ENCODE peak calls at places on chromosomes 7 and 10, in eight cellular contexts. P, S, A, U, Q, J, G and H are unnamed samples.

GRCh38 chr7:95470452-95470851 is 15.3 kb upstream of the ASB4 start:
- DNase-seq in Q (peak; percentile 29), J (no peak), G (no peak), U (no peak), P (no peak), A (no peak), S (no peak), H (peak; percentile 45)

GRCh38 chr7:126700807-126701604 is 551.7 kb downstream of the GRM8 start:
- DNase-seq in Q (peak; percentile 88), S (peak; percentile 65), U (no peak), P (peak; percentile 92), J (peak; percentile 48), G (peak; percentile 44), A (peak; percentile 81), H (peak; percentile 60)

GRCh38 chr10:86226801-86227201 is 139.8 kb downstream of the GRID1 start:
- DNase-seq in P (peak; percentile 24), G (no peak), S (no peak), Q (no peak), J (no peak), A (no peak), U (no peak), H (no peak)

GRCh38 chr10:78438094-78438906 is 404.6 kb downstream of the RPS24 start:
- DNase-seq in A (no peak), U (no peak), J (no peak), S (no peak), P (peak; percentile 3), G (no peak), Q (no peak), H (no peak)

GRCh38 chr10:100715445-100716385 is 29.7 kb upstream of the PAX2 start:
- DNase-seq in S (no peak), A (no peak), U (no peak), J (no peak), G (no peak), Q (no peak), P (no peak), H (no peak)

GRCh38 chr7:80087051-80087767 is 47.4 kb upstream of the GNAI1 start:
- DNase-seq in U (no peak), G (peak; percentile 65), S (no peak), Q (peak; percentile 77), A (no peak), J (no peak), P (no peak), H (no peak)

GRCh38 chr10:101261702-101262101 is 32.4 kb upstream of the LBX1 start:
- DNase-seq in P (no peak), S (no peak), J (no peak), U (no peak), Q (no peak), G (no peak), A (no peak), H (no peak)

GRCh38 chr7:19713676-19714075 is 4.8 kb upstream of the POLR1F start:
- DNase-seq in J (no peak), Q (peak; percentile 47), U (no peak), A (no peak), P (peak; percentile 66), S (no peak), G (peak; percentile 80), H (no peak)

GRCh38 chr10:29635711-29636144 is 957 bp upstream of the SVIL start:
- DNase-seq in P (no peak), J (no peak), Q (no peak), U (no peak), S (no peak), A (no peak), G (peak; percentile 56), H (no peak)

GRCh38 chr7:83413831-83414230 is 235.1 kb downstream of the SEMA3E start:
- DNase-seq in G (no peak), Q (no peak), S (no peak), P (no peak), U (no peak), A (no peak), J (no peak), H (no peak)

GRCh38 chr10:85319826-85320225 is 991.4 kb downstream of the CCSER2 start:
- DNase-seq in P (no peak), G (no peak), Q (no peak), A (no peak), U (no peak), J (no peak), S (no peak), H (no peak)

GRCh38 chr10:109191823-109192222 is 731.5 kb downstream of the XPNPEP1 start:
- DNase-seq in U (no peak), A (no peak), J (no peak), Q (no peak), S (no peak), G (no peak), P (no peak), H (no peak)

GRCh38 chr10:97131702-97132101 is 54.1 kb downstream of the SLIT1 start:
- DNase-seq in J (no peak), U (no peak), G (peak; percentile 48), P (no peak), S (no peak), A (no peak), Q (no peak), H (no peak)

GRCh38 chr7:114700267-114700666 is 221.6 kb upstream of the MDFIC start:
- DNase-seq in U (no peak), P (no peak), A (no peak), J (no peak), G (no peak), S (no peak), Q (no peak), H (no peak)

GRCh38 chr7:2109936-2110585 is 122.7 kb downstream of the MAD1L1 start:
- DNase-seq in Q (peak; percentile 94), P (no peak), A (peak; percentile 77), G (peak; percentile 81), U (no peak), S (peak; percentile 83), J (no peak), H (no peak)

GRCh38 chr10:121862624-121863023 is 65.2 kb downstream of the ATE1 start:
- DNase-seq in S (no peak), J (no peak), A (no peak), Q (no peak), G (no peak), P (no peak), U (no peak), H (no peak)

GRCh38 chr7:92158660-92159575 is 20.0 kb downstream of the LRRD1 start:
- DNase-seq in Q (peak; percentile 88), J (no peak), A (no peak), U (no peak), S (no peak), P (no peak), G (peak; percentile 80), H (peak; percentile 36)

GRCh38 chr7:144452064-144452463 is 48.6 kb upstream of the NOBOX start:
- DNase-seq in S (no peak), P (no peak), U (no peak), A (no peak), G (no peak), J (no peak), Q (no peak), H (no peak)

GRCh38 chr10:101050206-101051069 is 11.4 kb upstream of the KAZALD1 start:
- DNase-seq in Q (peak; percentile 57), S (peak; percentile 95), G (peak; percentile 82), A (peak; percentile 72), P (peak; percentile 41), U (no peak), J (no peak), H (peak; percentile 85)

GRCh38 chr7:72405389-72405788 is 6.7 kb downstream of the CALN1 start:
- DNase-seq in A (peak; percentile 68), S (no peak), G (no peak), U (peak; percentile 46), Q (no peak), J (no peak), P (no peak), H (no peak)

GRCh38 chr10:26840938-26841732 is 19.6 kb downstream of the ABI1 start:
- DNase-seq in G (peak; percentile 36), U (no peak), J (no peak), P (no peak), Q (no peak), A (no peak), S (no peak), H (no peak)

GRCh38 chr7:98049034-98049433 is 57.6 kb upstream of the LMTK2 start:
- DNase-seq in U (peak; percentile 53), A (no peak), S (no peak), Q (no peak), J (peak; percentile 25), P (no peak), G (no peak), H (no peak)

GRCh38 chr7:150368884-150369739 is 490 bp downstream of the REPIN1 start:
- DNase-seq in Q (peak; percentile 75), S (peak; percentile 73), P (peak; percentile 38), U (peak; percentile 39), J (no peak), G (peak; percentile 73), A (peak; percentile 59), H (peak; percentile 64)

GRCh38 chr10:21675157-21675796 is 141.2 kb downstream of the MLLT10 start:
- DNase-seq in Q (peak; percentile 41), J (peak; percentile 22), G (peak; percentile 47), P (peak; percentile 35), S (no peak), U (no peak), A (no peak), H (peak; percentile 15)

GRCh38 chr10:70812814-70813213 is 2.9 kb upstream of the SGPL1 start:
- DNase-seq in Q (no peak), J (no peak), U (no peak), G (no peak), S (no peak), A (no peak), P (no peak), H (no peak)

GRCh38 chr10:114632869-114633715 is 25.0 kb downstream of the ABLIM1 start:
- DNase-seq in S (no peak), P (no peak), J (no peak), U (peak; percentile 65), Q (peak; percentile 97), A (no peak), G (peak; percentile 88), H (peak; percentile 35)

GRCh38 chr10:131577178-131577555 is 265.6 kb upstream of the TCERG1L start:
- DNase-seq in P (no peak), A (no peak), G (no peak), S (no peak), J (no peak), Q (no peak), U (peak; percentile 3), H (no peak)

GRCh38 chr7:31175672-31176071 is 123.6 kb downstream of the ADCYAP1R1 start:
- DNase-seq in G (no peak), P (no peak), J (no peak), Q (no peak), U (no peak), A (no peak), S (no peak), H (no peak)

GRCh38 chr10:7161484-7162283 is 249.2 kb downstream of the SFMBT2 start:
- DNase-seq in S (no peak), A (no peak), U (no peak), P (no peak), Q (no peak), G (no peak), J (no peak), H (no peak)

GRCh38 chr10:60883187-60883586 is 60.8 kb downstream of the RHOBTB1 start:
- DNase-seq in U (no peak), A (no peak), P (peak; percentile 29), G (peak; percentile 4), J (no peak), S (no peak), Q (peak; percentile 22), H (peak; percentile 18)

GRCh38 chr10:6247041-6247712 is 44.4 kb downstream of the PFKFB3 start:
- DNase-seq in P (no peak), G (no peak), U (no peak), S (no peak), Q (no peak), A (no peak), J (no peak), H (no peak)

GRCh38 chr10:110274072-110274627 is 30.6 kb downstream of the SMNDC1 start:
- DNase-seq in A (no peak), P (no peak), J (no peak), S (no peak), G (no peak), U (no peak), Q (no peak), H (peak; percentile 20)

GRCh38 chr10:124065382-124066155 is 27.8 kb downstream of the CHST15 start:
- DNase-seq in Q (no peak), U (no peak), G (no peak), A (no peak), J (no peak), S (no peak), P (no peak), H (no peak)

GRCh38 chr10:83982812-83983211 is 156.5 kb upstream of the GHITM start:
- DNase-seq in A (no peak), S (no peak), Q (no peak), G (no peak), P (no peak), J (no peak), U (no peak), H (no peak)